ENCODE peak calls at places on chromosome 21, in seven cellular contexts. X, H, B, P, Q, I and V are unnamed samples.

GRCh38 chr21:41739011-41739410 is 27.8 kb downstream of the RIPK4 start:
- DNase-seq in X (no peak), H (no peak), B (no peak), P (no peak), Q (no peak), I (no peak), V (no peak)

GRCh38 chr21:44426663-44427191 is 28.6 kb upstream of the LRRC3 start:
- DNase-seq in X (no peak), H (no peak), B (no peak), P (no peak), Q (peak; percentile 37), I (no peak), V (no peak)

GRCh38 chr21:31675960-31676359 is 16.5 kb downstream of the SOD1 start:
- DNase-seq in X (no peak), H (no peak), B (no peak), P (no peak), Q (no peak), I (no peak), V (no peak)

GRCh38 chr21:17612023-17612564 is 607 bp downstream of the BTG3 start:
- DNase-seq in X (peak; percentile 51), H (peak; percentile 45), B (peak; percentile 35), P (peak; percentile 60), Q (peak; percentile 59), I (no peak), V (no peak)

GRCh38 chr21:42495765-42496119 is 282 bp downstream of the RSPH1 start:
- DNase-seq in X (no peak), H (peak; percentile 25), B (no peak), P (peak; percentile 22), Q (no peak), I (no peak), V (no peak)

GRCh38 chr21:44699502-44700001 is 2.6 kb downstream of the KRTAP10-12 start:
- DNase-seq in X (no peak), H (no peak), B (no peak), P (no peak), Q (no peak), I (no peak), V (no peak)

GRCh38 chr21:45991606-45992301 is 10.2 kb downstream of the COL6A1 start:
- DNase-seq in X (no peak), H (no peak), B (no peak), P (no peak), Q (peak; percentile 42), I (no peak), V (no peak)

GRCh38 chr21:17003763-17004373 is 509.0 kb upstream of the CXADR start:
- DNase-seq in X (no peak), H (peak; percentile 18), B (no peak), P (peak; percentile 26), Q (no peak), I (no peak), V (peak; percentile 36)

GRCh38 chr21:36229181-36229580 is 72.6 kb downstream of the DOP1B start:
- DNase-seq in X (no peak), H (no peak), B (no peak), P (no peak), Q (peak; percentile 58), I (no peak), V (no peak)

GRCh38 chr21:35172231-35172630 is 123.1 kb upstream of the RUNX1 start:
- DNase-seq in X (no peak), H (no peak), B (no peak), P (no peak), Q (no peak), I (no peak), V (peak; percentile 48)

GRCh38 chr21:41816583-41817165 is 49.8 kb upstream of the RIPK4 start:
- DNase-seq in X (peak; percentile 90), H (peak; percentile 57), B (peak; percentile 84), P (peak; percentile 72), Q (peak; percentile 64), I (no peak), V (peak; percentile 74)

GRCh38 chr21:45971487-45972352 is 9.8 kb upstream of the COL6A1 start:
- DNase-seq in X (peak; percentile 85), H (peak; percentile 98), B (no peak), P (peak; percentile 36), Q (peak; percentile 65), I (peak; percentile 49), V (no peak)

GRCh38 chr21:15455819-15456462 is 273.8 kb upstream of the USP25 start:
- DNase-seq in X (no peak), H (no peak), B (no peak), P (no peak), Q (no peak), I (no peak), V (no peak)

GRCh38 chr21:36976882-36977651 is 10.6 kb upstream of the HLCS start:
- DNase-seq in X (peak; percentile 34), H (peak; percentile 82), B (peak; percentile 92), P (peak; percentile 89), Q (no peak), I (peak; percentile 74), V (peak; percentile 94)

GRCh38 chr21:46180778-46181391 is 3.4 kb downstream of the SPATC1L start:
- DNase-seq in X (no peak), H (no peak), B (no peak), P (no peak), Q (no peak), I (no peak), V (no peak)

GRCh38 chr21:27681038-27681437 is 714.1 kb upstream of the ADAMTS5 start:
- DNase-seq in X (no peak), H (peak; percentile 37), B (no peak), P (no peak), Q (no peak), I (no peak), V (no peak)

GRCh38 chr21:46461909-46462308 is 3.2 kb downstream of the DIP2A start:
- DNase-seq in X (no peak), H (no peak), B (no peak), P (no peak), Q (no peak), I (no peak), V (no peak)

GRCh38 chr21:28671549-28672195 is 321.0 kb downstream of the LTN1 start:
- DNase-seq in X (no peak), H (peak; percentile 68), B (no peak), P (no peak), Q (no peak), I (no peak), V (no peak)

GRCh38 chr21:14977814-14978213 is 87.0 kb downstream of the NRIP1 start:
- DNase-seq in X (no peak), H (no peak), B (no peak), P (no peak), Q (no peak), I (no peak), V (no peak)

GRCh38 chr21:33058468-33059318 is 11.2 kb upstream of the OLIG1 start:
- DNase-seq in X (no peak), H (no peak), B (peak; percentile 29), P (no peak), Q (no peak), I (no peak), V (no peak)

GRCh38 chr21:30463713-30464112 is 16.5 kb downstream of the KRTAP19-1 start:
- DNase-seq in X (no peak), H (peak; percentile 2), B (peak; percentile 54), P (peak; percentile 14), Q (no peak), I (no peak), V (peak; percentile 36)

GRCh38 chr21:44199448-44199847 is 41.3 kb downstream of the ICOSLG start:
- DNase-seq in X (no peak), H (no peak), B (peak; percentile 38), P (no peak), Q (no peak), I (no peak), V (no peak)

GRCh38 chr21:27157097-27157496 is 190.2 kb upstream of the ADAMTS5 start:
- DNase-seq in X (no peak), H (no peak), B (no peak), P (no peak), Q (no peak), I (no peak), V (no peak)

GRCh38 chr21:36422279-36423098 is 37.3 kb downstream of the CHAF1B start:
- DNase-seq in X (peak; percentile 67), H (peak; percentile 65), B (peak; percentile 61), P (peak; percentile 74), Q (peak; percentile 50), I (peak; percentile 3), V (peak; percentile 89)

GRCh38 chr21:45727390-45727789 is 83.9 kb downstream of the PCBP3 start:
- DNase-seq in X (no peak), H (no peak), B (no peak), P (no peak), Q (no peak), I (no peak), V (no peak)

GRCh38 chr21:35113064-35113463 is 64.0 kb upstream of the RUNX1 start:
- DNase-seq in X (no peak), H (peak; percentile 49), B (no peak), P (peak; percentile 49), Q (no peak), I (no peak), V (no peak)

GRCh38 chr21:43866659-43867331 is 1.8 kb downstream of the AGPAT3 start:
- DNase-seq in X (no peak), H (no peak), B (no peak), P (peak; percentile 7), Q (no peak), I (no peak), V (no peak)

GRCh38 chr21:39344848-39345247 is 4.0 kb downstream of the HMGN1 start:
- DNase-seq in X (no peak), H (no peak), B (no peak), P (no peak), Q (no peak), I (no peak), V (no peak)

GRCh38 chr21:39788383-39788782 is 43.4 kb downstream of the IGSF5 start:
- DNase-seq in X (peak; percentile 48), H (peak; percentile 15), B (no peak), P (peak; percentile 61), Q (peak; percentile 84), I (peak; percentile 80), V (peak; percentile 75)

GRCh38 chr21:26067836-26068401 is 102.7 kb downstream of the APP start:
- DNase-seq in X (no peak), H (no peak), B (no peak), P (peak; percentile 45), Q (no peak), I (no peak), V (no peak)

GRCh38 chr21:43812139-43812821 is 22.9 kb downstream of the RRP1 start:
- DNase-seq in X (no peak), H (no peak), B (no peak), P (no peak), Q (peak; percentile 68), I (no peak), V (no peak)

GRCh38 chr21:39097981-39098380 is 85.3 kb downstream of the PSMG1 start:
- DNase-seq in X (no peak), H (no peak), B (no peak), P (no peak), Q (no peak), I (no peak), V (no peak)

GRCh38 chr21:42672699-42673458 is 19.5 kb downstream of the PDE9A start:
- DNase-seq in X (no peak), H (peak; percentile 77), B (no peak), P (peak; percentile 62), Q (no peak), I (peak; percentile 67), V (no peak)

GRCh38 chr21:31725202-31725840 is 6.6 kb downstream of the SCAF4 start:
- DNase-seq in X (no peak), H (no peak), B (no peak), P (no peak), Q (no peak), I (no peak), V (no peak)

GRCh38 chr21:29238967-29239289 is 59.8 kb upstream of the BACH1 start:
- DNase-seq in X (no peak), H (peak; percentile 75), B (peak; percentile 25), P (peak; percentile 95), Q (no peak), I (peak; percentile 7), V (peak; percentile 94)

GRCh38 chr21:46297311-46298082 is 11.4 kb downstream of the YBEY start:
- DNase-seq in X (no peak), H (peak; percentile 31), B (no peak), P (peak; percentile 37), Q (no peak), I (no peak), V (no peak)

GRCh38 chr21:41411449-41412089 is 14.5 kb upstream of the MX1 start:
- DNase-seq in X (no peak), H (peak; percentile 14), B (peak; percentile 54), P (no peak), Q (no peak), I (no peak), V (peak; percentile 62)

GRCh38 chr21:34154878-34155277 is 81.5 kb downstream of the MRPS6 start:
- DNase-seq in X (no peak), H (no peak), B (no peak), P (no peak), Q (no peak), I (no peak), V (no peak)